ENCODE peak calls at places on chromosomes 13 and 19, in seven cellular contexts. O is neural progenitor cell, S is GM23248, D is astrocyte, T is fibroblast of lung, I is mammary epithelial cell, C is PC-9. A is an unnamed sample.

GRCh38 chr13:66543780-66544179 is 686.4 kb downstream of the PCDH9 start:
- DNase-seq in O (no peak), S (no peak), D (no peak), T (no peak), I (no peak), C (no peak), A (no peak)

GRCh38 chr19:22052644-22053013 is 345 bp downstream of the ZNF257 start:
- DNase-seq in O (no peak), S (peak; percentile 6), D (no peak), T (no peak), I (no peak), C (no peak), A (no peak)

GRCh38 chr13:60229708-60230272 is 66.1 kb upstream of the DIAPH3 start:
- DNase-seq in O (no peak), S (peak; percentile 15), D (peak; percentile 74), T (peak; percentile 77), I (no peak), C (no peak), A (peak; percentile 10)

GRCh38 chr13:78602561-78603239 is 652 bp downstream of the POU4F1 start:
- DNase-seq in O (peak; percentile 55), S (no peak), D (no peak), T (no peak), I (no peak), C (no peak), A (no peak)

GRCh38 chr19:3817761-3818160 is 31.6 kb upstream of the MATK start:
- DNase-seq in O (peak; percentile 32), S (no peak), D (no peak), T (no peak), I (no peak), C (no peak), A (no peak)

GRCh38 chr13:40096357-40096911 is 441.0 kb downstream of the COG6 start:
- DNase-seq in O (peak; percentile 26), S (no peak), D (no peak), T (no peak), I (no peak), C (no peak), A (no peak)

GRCh38 chr19:7663711-7664110 is 5.1 kb upstream of the RETN start:
- DNase-seq in O (no peak), S (peak; percentile 9), D (no peak), T (no peak), I (no peak), C (no peak), A (no peak)

GRCh38 chr13:98890186-98890585 is 87.7 kb downstream of the DOCK9 start:
- DNase-seq in O (no peak), S (peak; percentile 93), D (peak; percentile 96), T (peak; percentile 96), I (peak; percentile 86), C (peak; percentile 52), A (peak; percentile 48)

GRCh38 chr19:40560092-40560507 is 16.6 kb upstream of the SHKBP1 start:
- DNase-seq in O (no peak), S (no peak), D (no peak), T (no peak), I (no peak), C (no peak), A (no peak)

GRCh38 chr13:98416408-98416807 is 160.5 kb downstream of the STK24 start:
- DNase-seq in O (no peak), S (no peak), D (no peak), T (no peak), I (no peak), C (peak; percentile 100), A (peak; percentile 69)

GRCh38 chr19:33301900-33302174 is 497 bp downstream of the CEBPA start:
- DNase-seq in O (peak; percentile 69), S (peak; percentile 19), D (no peak), T (no peak), I (no peak), C (no peak), A (no peak)

GRCh38 chr19:33304760-33305647 is 2.7 kb upstream of the CEBPA start:
- DNase-seq in O (no peak), S (no peak), D (no peak), T (no peak), I (no peak), C (no peak), A (peak; percentile 58)

GRCh38 chr19:33302175-33302973 is at the start of gene CEBPA:
- DNase-seq in O (peak; percentile 96), S (peak; percentile 93), D (peak; percentile 55), T (peak; percentile 74), I (peak; percentile 78), C (peak; percentile 64), A (peak; percentile 97)

GRCh38 chr19:33303791-33304759 is 1.7 kb upstream of the CEBPA start:
- DNase-seq in O (no peak), S (peak; percentile 30), D (no peak), T (no peak), I (no peak), C (no peak), A (peak; percentile 31)

DNA sequence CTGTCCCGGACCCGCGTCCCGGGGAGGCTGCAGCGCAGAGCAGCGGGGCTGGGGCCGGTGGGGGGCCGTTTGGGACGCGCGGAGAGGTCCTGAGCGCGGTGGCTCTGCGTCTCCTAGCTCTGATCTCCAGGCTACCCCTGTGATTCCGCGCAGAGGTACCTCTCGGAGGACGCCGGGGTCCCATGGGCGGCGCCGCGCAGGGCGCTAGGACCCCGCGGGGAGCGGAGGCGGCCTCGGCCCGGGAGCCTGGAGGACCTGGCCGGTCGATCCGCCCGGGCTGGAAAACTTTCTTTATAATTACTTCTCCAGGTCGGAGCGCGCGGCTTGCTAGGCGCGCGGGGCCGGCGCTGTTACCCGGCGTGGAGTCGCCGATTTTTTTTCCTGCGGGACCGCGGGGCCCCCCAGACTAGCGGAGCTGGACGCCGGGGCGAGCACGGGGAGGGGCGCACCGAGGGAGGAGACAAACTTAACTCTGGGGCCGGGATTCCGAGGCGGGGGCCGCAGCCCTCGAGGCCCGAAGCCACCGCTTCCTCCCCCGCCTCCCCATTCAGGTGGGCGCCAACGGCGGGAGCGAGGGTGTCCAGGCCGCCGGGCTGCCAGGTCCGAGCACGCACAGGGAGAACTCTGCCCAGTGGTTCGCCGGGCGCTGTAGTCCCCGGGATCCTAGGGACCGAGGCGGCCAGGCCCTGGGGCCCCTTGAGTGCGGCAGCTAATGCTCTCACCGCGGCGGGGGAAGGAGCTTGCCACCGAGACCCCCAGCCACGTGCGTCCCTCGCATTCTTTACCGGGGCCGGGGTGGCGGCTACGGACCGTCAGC is 848 bp upstream of the CEBPA start:
- DNase-seq in O (peak; percentile 84), S (peak; percentile 78), D (peak; percentile 32), T (peak; percentile 57), I (peak; percentile 54), C (no peak), A (peak; percentile 84)
- TF ChIP-seq EZH2 in O (no peak), S (peak; percentile 79), D (peak; percentile 70), T (peak; percentile 1), I (no peak), C (no peak), A (no peak)

GRCh38 chr19:30228113-30228725 is 144.0 kb upstream of the ZNF536 start:
- DNase-seq in O (peak; percentile 58), S (peak; percentile 53), D (no peak), T (no peak), I (no peak), C (no peak), A (peak; percentile 38)
- H3K4me3 ChIP-seq in O (peak overlapping the region; percentile 71), S (peak overlapping the region; percentile 76), D (peak overlapping the region; percentile 50), T (peak overlapping the region; percentile 34), I (no peak overlapping the region), C (no peak overlapping the region), A (peak overlapping the region; percentile 44)

DNA sequence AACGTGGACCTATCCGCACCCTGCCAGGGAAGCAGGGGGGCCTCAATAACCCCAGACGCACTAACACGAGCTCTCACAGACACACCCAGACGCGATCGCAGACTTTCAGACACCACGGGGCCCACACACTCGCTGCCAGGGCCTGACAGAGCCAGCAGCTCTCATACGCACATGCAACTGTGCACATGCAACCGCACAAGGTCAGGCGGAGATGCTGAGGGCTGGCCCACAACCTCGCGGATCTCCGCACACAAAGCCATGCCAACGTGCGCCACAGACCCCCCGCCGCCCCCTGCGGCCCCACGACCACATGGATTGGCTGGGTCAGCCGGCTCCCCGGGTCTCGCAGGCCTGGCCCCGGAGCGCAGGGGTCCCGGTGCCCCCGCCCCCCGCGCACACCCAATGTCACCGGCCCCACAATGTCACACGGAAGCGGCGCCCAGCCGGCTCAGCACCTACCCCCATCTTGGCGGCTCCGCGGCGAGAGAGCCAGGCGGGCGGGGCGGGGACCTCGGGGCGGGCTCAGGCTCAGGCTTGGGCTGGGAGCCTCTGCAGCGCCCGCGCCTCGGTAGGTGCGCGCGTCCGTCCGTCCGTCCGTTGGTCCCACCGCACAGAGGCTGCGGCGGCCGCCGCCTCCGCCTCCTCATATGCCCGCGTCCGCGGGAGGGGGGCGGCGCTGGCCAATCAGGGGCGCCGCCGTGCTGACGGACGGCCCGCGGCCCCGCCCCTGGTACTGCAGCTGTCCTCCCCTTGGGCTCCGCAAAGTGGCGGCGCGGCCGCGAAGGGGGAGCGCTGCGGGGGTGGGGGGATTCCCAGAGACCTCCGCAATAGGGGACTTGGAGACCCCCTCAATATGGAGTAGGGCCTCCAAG is at the start of gene ATP1A3:
- DNase-seq in O (peak; percentile 93), S (peak; percentile 81), D (peak; percentile 13), T (peak; percentile 30), I (peak; percentile 52), C (no peak), A (peak; percentile 52)
- TF ChIP-seq EZH2 in O (peak; percentile 60), S (no peak), D (peak; percentile 85), T (no peak), I (no peak), C (no peak), A (peak; percentile 42)

GRCh38 chr19:12847159-12848139 is 9.1 kb downstream of the MAST1 start:
- DNase-seq in O (peak; percentile 92), S (peak; percentile 87), D (peak; percentile 48), T (peak; percentile 67), I (peak; percentile 78), C (peak; percentile 76), A (peak; percentile 93)
- H3K4me3 ChIP-seq in O (peak overlapping the region; percentile 14), S (peak overlapping the region; percentile 59), D (peak overlapping the region; percentile 13), T (no peak overlapping the region), I (peak overlapping the region; percentile 49), C (peak overlapping the region; percentile 49), A (no peak overlapping the region)

DNA sequence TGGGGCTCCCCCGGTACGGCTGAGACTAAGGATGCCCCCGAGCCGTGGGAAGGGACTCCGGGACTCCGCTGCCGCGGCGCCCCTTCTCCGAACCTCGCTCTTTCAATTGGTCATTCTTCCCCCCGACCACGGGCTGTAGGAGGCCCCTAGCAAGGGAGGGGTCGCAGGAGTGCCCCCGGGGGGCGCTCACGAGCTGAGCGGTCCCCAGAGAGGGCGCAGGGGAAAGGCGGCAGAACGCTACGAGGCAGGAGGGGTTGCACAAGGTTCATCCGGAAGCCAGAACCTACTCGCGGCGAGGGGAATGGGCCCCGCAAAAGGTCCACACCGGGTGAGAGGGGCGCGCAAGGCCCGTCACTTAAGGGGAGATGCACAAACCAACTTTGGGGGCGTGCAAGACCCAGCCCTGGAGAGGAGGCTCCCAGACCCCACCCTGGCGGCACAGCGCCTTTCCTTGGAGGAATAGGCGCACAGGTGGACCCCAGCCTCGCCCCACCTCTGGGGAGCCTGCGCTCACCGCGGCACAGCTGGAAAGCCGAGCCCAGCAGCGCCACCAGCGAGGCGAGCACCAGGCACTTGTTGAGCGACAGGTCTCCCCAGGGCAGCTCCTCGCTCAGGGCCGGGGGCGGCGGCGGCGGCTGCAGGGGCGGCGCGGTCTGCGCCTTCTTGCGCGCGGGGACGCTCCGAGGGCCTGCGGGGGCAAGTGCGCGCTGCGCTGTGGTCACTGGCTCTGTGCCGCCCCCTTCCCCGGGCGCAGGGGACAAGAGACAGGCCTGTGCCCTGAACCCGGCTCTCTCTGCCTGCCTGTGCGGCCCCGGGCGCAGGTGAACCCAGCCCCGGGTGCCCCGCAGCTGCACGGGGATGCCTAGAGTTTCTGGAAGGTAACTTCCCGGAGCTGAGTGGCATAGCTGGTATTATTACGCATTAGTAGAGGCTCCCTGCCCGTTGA is 2.8 kb downstream of the JSRP1 start:
- DNase-seq in O (peak; percentile 83), S (no peak), D (no peak), T (no peak), I (no peak), C (no peak), A (no peak)
- TF ChIP-seq EZH2 in O (peak; percentile 50), S (no peak), D (peak; percentile 69), T (peak; percentile 86), I (peak; percentile 85), C (no peak), A (peak; percentile 54)

A was measured in hepatocyte.